ENCODE peak calls at places on chromosomes 5 and 9, in ten cellular contexts. A is GM23338, G is endothelial cell of umbilical vein, U is sigmoid colon, L is upper lobe of left lung, D is H1, S is HCT116, V is SK-N-SH, C is transverse colon, M is HepG2. O is an unnamed sample.

GRCh38 chr9:23850242-23851023 is 24.4 kb upstream of the ELAVL2 start:
- DNase-seq in A (peak; percentile 79), G (no peak), U (no peak), L (peak; percentile 33), D (no peak), S (no peak), V (peak; percentile 53), C (no peak), M (no peak), O (no peak)

GRCh38 chr5:124661317-124662141 is 84.9 kb downstream of the ZNF608 start:
- DNase-seq in A (peak; percentile 94), G (peak; percentile 91), U (no peak), L (no peak), D (peak; percentile 58), S (peak; percentile 81), V (no peak), C (no peak), M (peak; percentile 99), O (peak; percentile 37)

GRCh38 chr9:137506274-137506673 is 43.9 kb downstream of the PNPLA7 start:
- DNase-seq in A (no peak), G (no peak), U (peak; percentile 42), L (no peak), D (no peak), S (no peak), V (no peak), C (no peak), M (no peak), O (peak; percentile 71)

GRCh38 chr5:153267506-153267905 is 223.0 kb upstream of the GRIA1 start:
- DNase-seq in A (no peak), G (no peak), U (no peak), L (no peak), D (no peak), S (no peak), V (no peak), C (no peak), M (no peak), O (no peak)

GRCh38 chr9:127904888-127905728 is 5.7 kb upstream of the ST6GALNAC6 start:
- DNase-seq in A (no peak), G (no peak), U (no peak), L (no peak), D (no peak), S (no peak), V (no peak), C (peak; percentile 80), M (no peak), O (no peak)

GRCh38 chr5:56993241-56993640 is 41.3 kb upstream of the MIER3 start:
- DNase-seq in A (no peak), G (no peak), U (no peak), L (no peak), D (no peak), S (no peak), V (no peak), C (no peak), M (no peak), O (no peak)

GRCh38 chr9:120343416-120343815 is 236.6 kb downstream of the CDK5RAP2 start:
- DNase-seq in A (no peak), G (no peak), U (no peak), L (no peak), D (no peak), S (no peak), V (no peak), C (no peak), M (no peak), O (no peak)

GRCh38 chr5:139982975-139983240 is 60.2 kb downstream of the NRG2 start:
- DNase-seq in A (no peak), G (no peak), U (no peak), L (no peak), D (no peak), S (no peak), V (no peak), C (no peak), M (no peak), O (no peak)

GRCh38 chr5:75200776-75201175 is 35.9 kb downstream of the ANKRD31 start:
- DNase-seq in A (no peak), G (no peak), U (no peak), L (no peak), D (no peak), S (no peak), V (no peak), C (no peak), M (no peak), O (no peak)

GRCh38 chr5:42940853-42941252 is 99.3 kb downstream of the ANXA2R start:
- DNase-seq in A (no peak), G (no peak), U (no peak), L (no peak), D (no peak), S (no peak), V (no peak), C (no peak), M (peak; percentile 28), O (no peak)

GRCh38 chr5:98519530-98519929 is 253.9 kb upstream of the RGMB start:
- DNase-seq in A (no peak), G (no peak), U (no peak), L (no peak), D (no peak), S (no peak), V (no peak), C (no peak), M (no peak), O (no peak)

GRCh38 chr5:172724658-172725183 is 46.3 kb downstream of the DUSP1 start:
- DNase-seq in A (no peak), G (no peak), U (no peak), L (no peak), D (no peak), S (no peak), V (no peak), C (no peak), M (peak; percentile 64), O (no peak)

GRCh38 chr5:179801304-179802206 is 5.1 kb downstream of the MGAT4B start:
- DNase-seq in A (peak; percentile 92), G (peak; percentile 63), U (peak; percentile 91), L (peak; percentile 90), D (no peak), S (no peak), V (peak; percentile 79), C (peak; percentile 88), M (peak; percentile 40), O (peak; percentile 86)
- TF ChIP-seq CTCF in A (peak; percentile 88), G (peak; percentile 77), U (peak; percentile 78), L (peak; percentile 78), D (no peak), S (peak; percentile 85), V (peak; percentile 30), C (peak; percentile 68), M (peak; percentile 75), O (peak; percentile 60)

GRCh38 chr9:136374183-136374575 is 710 bp upstream of the CARD9 start:
- DNase-seq in A (no peak), G (no peak), U (no peak), L (peak; percentile 47), D (no peak), S (no peak), V (no peak), C (no peak), M (no peak), O (no peak)
- H3K4me1 ChIP-seq in A (no peaks in the 10 kb centered on the region), G (no peaks in the 10 kb centered on the region), U (no peaks in the 10 kb centered on the region), L (peaks cover 10% of the 10 kb centered on the region), D (no peaks in the 10 kb centered on the region), S (peaks cover 9% of the 10 kb centered on the region), V (no peaks in the 10 kb centered on the region), C (no peaks in the 10 kb centered on the region), M (peaks cover 22% of the 10 kb centered on the region), O (peaks cover 20% of the 10 kb centered on the region)

DNA sequence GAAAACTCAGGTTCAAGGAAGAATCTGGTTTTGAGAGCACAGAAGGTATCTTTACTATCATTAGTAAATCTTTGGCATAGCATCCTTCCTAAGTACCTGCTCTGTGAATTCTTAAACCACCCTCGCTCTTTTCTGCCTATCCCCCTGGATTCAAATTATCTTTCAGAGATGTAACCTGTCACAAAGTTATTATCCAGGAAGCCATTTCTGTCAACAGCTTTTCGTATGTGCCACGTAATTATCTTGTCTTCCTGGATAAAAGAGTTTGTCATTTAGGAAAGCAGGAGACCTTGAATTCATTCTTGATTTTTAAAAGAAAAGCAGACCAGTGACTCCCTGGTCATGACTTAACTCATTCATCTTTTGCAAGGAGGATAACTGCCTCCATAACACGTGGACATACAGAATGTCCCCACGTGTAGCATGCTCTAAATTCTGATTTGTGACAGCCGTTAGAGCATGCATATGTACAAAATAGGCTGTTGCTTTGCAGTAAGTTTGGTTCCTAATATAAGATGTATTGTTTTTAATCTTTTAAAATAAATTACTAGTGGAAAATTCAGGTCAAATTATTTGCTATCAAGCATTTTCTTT is 189.0 kb downstream of the TRIO start:
- DNase-seq in A (no peak), G (no peak), U (no peak), L (no peak), D (no peak), S (no peak), V (no peak), C (no peak), M (no peak), O (no peak)
- TF ChIP-seq POLR2AphosphoS5 in A (no peak), G (no peak), U (no peak), L (no peak), D (no peak), S (no peak), V (no peak), C (no peak), M (no peak), O (no peak)

GRCh38 chr9:33924978-33925797 is 108.2 kb downstream of the UBE2R2 start:
- DNase-seq in A (peak; percentile 85), G (peak; percentile 61), U (no peak), L (no peak), D (peak; percentile 29), S (peak; percentile 16), V (peak; percentile 70), C (peak; percentile 32), M (peak; percentile 61), O (peak; percentile 67)
- TF ChIP-seq CTCF in A (peak; percentile 80), G (peak; percentile 70), U (peak; percentile 65), L (peak; percentile 38), D (peak; percentile 68), S (peak; percentile 81), V (peak; percentile 74), C (peak; percentile 48), M (peak; percentile 67), O (no peak)

O was measured in stomach.